ENCODE peak calls at places on chromosomes 6 and 20, in five cellular contexts. D, U, M, K and E are unnamed samples.

GRCh38 chr6:149909701-149910470 is 12.0 kb upstream of the RAET1E start:
- DNase-seq in D (no peak), U (no peak), M (no peak), K (no peak), E (no peak)

GRCh38 chr6:144758602-144759001 is 473.5 kb downstream of the UTRN start:
- DNase-seq in D (no peak), U (no peak), M (no peak), K (peak), E (no peak)

GRCh38 chr6:40348591-40348990 is 238.6 kb downstream of the LRFN2 start:
- DNase-seq in D (no peak), U (no peak), M (no peak), K (no peak), E (no peak)

GRCh38 chr6:912871-913663 is 220.1 kb upstream of the EXOC2 start:
- DNase-seq in D (no peak), U (no peak), M (no peak), K (peak), E (no peak)

GRCh38 chr6:152721956-152722355 is 24.3 kb downstream of the MYCT1 start:
- DNase-seq in D (no peak), U (no peak), M (no peak), K (no peak), E (no peak)

GRCh38 chr20:23415958-23416583 is 5.2 kb downstream of the NAPB start:
- DNase-seq in D (no peak), U (no peak), M (no peak), K (peak), E (no peak)

GRCh38 chr20:49937023-49937929 is 1.1 kb downstream of the RNF114 start:
- DNase-seq in D (no peak), U (no peak), M (no peak), K (peak), E (no peak)

GRCh38 chr20:38604873-38605303 is 3.3 kb downstream of the ARHGAP40 start:
- DNase-seq in D (no peak), U (no peak), M (no peak), K (peak), E (no peak)

GRCh38 chr6:4220619-4221018 is 85.2 kb upstream of the ECI2 start:
- DNase-seq in D (no peak), U (no peak), M (no peak), K (no peak), E (peak)

GRCh38 chr6:72619883-72620696 is 1.8 kb upstream of the KCNQ5 start:
- DNase-seq in D (peak), U (peak), M (peak), K (no peak), E (no peak)

GRCh38 chr20:19729672-19730071 is 28.4 kb upstream of the RIN2 start:
- DNase-seq in D (no peak), U (no peak), M (no peak), K (no peak), E (no peak)

GRCh38 chr6:3683331-3683730 is 68.2 kb downstream of the PXDC1 start:
- DNase-seq in D (no peak), U (no peak), M (no peak), K (no peak), E (no peak)

GRCh38 chr20:48695255-48695654 is 132.5 kb downstream of the PREX1 start:
- DNase-seq in D (no peak), U (no peak), M (no peak), K (peak), E (no peak)

GRCh38 chr6:129895692-129896091 is 34.6 kb upstream of the TMEM244 start:
- DNase-seq in D (no peak), U (no peak), M (no peak), K (peak), E (no peak)

GRCh38 chr20:62730481-62730880 is 21.8 kb downstream of the NTSR1 start:
- DNase-seq in D (no peak), U (no peak), M (no peak), K (no peak), E (no peak)

GRCh38 chr6:70183512-70183911 is 119.4 kb downstream of the COL9A1 start:
- DNase-seq in D (no peak), U (no peak), M (no peak), K (no peak), E (no peak)

GRCh38 chr20:23387118-23387443 is 25.1 kb downstream of the GZF1 start:
- DNase-seq in D (no peak), U (no peak), M (no peak), K (no peak), E (no peak)

GRCh38 chr20:23680151-23680550 is 8.7 kb downstream of the CST4 start:
- DNase-seq in D (no peak), U (no peak), M (no peak), K (no peak), E (no peak)

GRCh38 chr6:32922083-32922482 is 18.7 kb downstream of the HLA-DMB start:
- DNase-seq in D (no peak), U (no peak), M (no peak), K (no peak), E (no peak)

GRCh38 chr20:1437222-1437904 is 29.3 kb downstream of the NSFL1C start:
- DNase-seq in D (peak), U (peak), M (peak), K (peak), E (no peak)

GRCh38 chr20:48034754-48035153 is 249.5 kb upstream of the SULF2 start:
- DNase-seq in D (no peak), U (no peak), M (no peak), K (peak), E (no peak)